ENCODE peak calls at places on chromosome 5, in ten cellular contexts. W is left ventricle myocardium inferior, F is cardiac muscle cell, Z is PC-3, Y is heart left ventricle, K is HCT116, E is body of pancreas, D is fibroblast of lung, M is mammary epithelial cell, C is pancreas. I is an unnamed sample. For H3K36me3, the result is how much of the 10 kb centered on the place peaks cover.

GRCh38 chr5:147578228-147579024 is 68.6 kb upstream of the DPYSL3 start:
- DNase-seq in W (no peak), F (peak), Z (peak), Y (no peak), K (peak), E (peak), D (peak), M (peak), C (no peak), I (no peak)

GRCh38 chr5:66713998-66714397 is 117.8 kb downstream of the MAST4 start:
- DNase-seq in W (no peak), F (no peak), Z (peak), Y (no peak), K (peak), E (no peak), D (peak), M (peak), C (no peak), I (peak)

GRCh38 chr5:177304392-177305119 is 957 bp downstream of the PRELID1 start:
- DNase-seq in W (no peak), F (no peak), Z (peak), Y (peak), K (no peak), E (no peak), D (peak), M (peak), C (no peak), I (no peak)

GRCh38 chr5:113546711-113547159 is 33.2 kb downstream of the YTHDC2 start:
- DNase-seq in W (no peak), F (no peak), Z (peak), Y (no peak), K (no peak), E (no peak), D (peak), M (peak), C (no peak), I (peak)

GRCh38 chr5:569358-569867 is 42.7 kb upstream of the CEP72 start:
- DNase-seq in W (no peak), F (no peak), Z (no peak), Y (no peak), K (no peak), E (no peak), D (no peak), M (no peak), C (no peak), I (no peak)

GRCh38 chr5:148290271-148291195 is 21.7 kb upstream of the SPINK7 start:
- DNase-seq in W (no peak), F (peak), Z (peak), Y (no peak), K (peak), E (no peak), D (no peak), M (peak), C (no peak), I (no peak)

GRCh38 chr5:41661221-41661620 is 150.8 kb upstream of the PLCXD3 start:
- DNase-seq in W (no peak), F (no peak), Z (no peak), Y (no peak), K (no peak), E (no peak), D (no peak), M (no peak), C (no peak), I (no peak)

GRCh38 chr5:35246928-35247644 is 16.8 kb upstream of the PRLR start:
- DNase-seq in W (peak), F (no peak), Z (peak), Y (no peak), K (no peak), E (peak), D (peak), M (no peak), C (peak), I (no peak)

GRCh38 chr5:179816401-179817070 is 4.2 kb upstream of the SQSTM1 start:
- DNase-seq in W (no peak), F (no peak), Z (no peak), Y (no peak), K (no peak), E (no peak), D (no peak), M (no peak), C (peak), I (no peak)

GRCh38 chr5:138932171-138932810 is 57.2 kb upstream of the LRRTM2 start:
- DNase-seq in W (no peak), F (no peak), Z (no peak), Y (no peak), K (no peak), E (no peak), D (no peak), M (no peak), C (no peak), I (no peak)

GRCh38 chr5:25064306-25064705 is 419.5 kb upstream of the CDH10 start:
- DNase-seq in W (no peak), F (no peak), Z (no peak), Y (no peak), K (no peak), E (no peak), D (no peak), M (no peak), C (no peak), I (no peak)

GRCh38 chr5:39501403-39501802 is 76.6 kb upstream of the DAB2 start:
- DNase-seq in W (peak), F (no peak), Z (peak), Y (peak), K (no peak), E (peak), D (peak), M (no peak), C (no peak), I (no peak)

GRCh38 chr5:138946241-138946623 is 71.1 kb upstream of the LRRTM2 start:
- DNase-seq in W (no peak), F (peak), Z (no peak), Y (no peak), K (no peak), E (no peak), D (no peak), M (no peak), C (no peak), I (no peak)

GRCh38 chr5:125659316-125660071 is 763.7 kb upstream of the GRAMD2B start:
- DNase-seq in W (no peak), F (no peak), Z (no peak), Y (no peak), K (no peak), E (no peak), D (peak), M (no peak), C (no peak), I (no peak)

GRCh38 chr5:6193315-6193714 is 185.0 kb downstream of the MED10 start:
- DNase-seq in W (no peak), F (no peak), Z (peak), Y (no peak), K (no peak), E (no peak), D (no peak), M (no peak), C (no peak), I (no peak)

GRCh38 chr5:68279960-68280359 is 64.4 kb downstream of the PIK3R1 start:
- DNase-seq in W (no peak), F (no peak), Z (no peak), Y (no peak), K (no peak), E (no peak), D (no peak), M (no peak), C (no peak), I (no peak)

GRCh38 chr5:53508125-53508524 is 27.7 kb downstream of the FST start:
- DNase-seq in W (no peak), F (no peak), Z (no peak), Y (no peak), K (no peak), E (no peak), D (peak), M (no peak), C (no peak), I (no peak)

GRCh38 chr5:180463216-180463900 is 30.8 kb upstream of the CNOT6 start:
- DNase-seq in W (no peak), F (no peak), Z (no peak), Y (no peak), K (no peak), E (no peak), D (no peak), M (no peak), C (no peak), I (no peak)

GRCh38 chr5:40394715-40395114 is 285.0 kb upstream of the PTGER4 start:
- DNase-seq in W (no peak), F (no peak), Z (no peak), Y (no peak), K (no peak), E (no peak), D (no peak), M (no peak), C (no peak), I (no peak)

GRCh38 chr5:135009736-135010501 is 24.1 kb downstream of the PITX1 start:
- DNase-seq in W (no peak), F (no peak), Z (no peak), Y (no peak), K (no peak), E (no peak), D (no peak), M (no peak), C (no peak), I (no peak)

GRCh38 chr5:146306838-146307237 is 31.8 kb upstream of the POU4F3 start:
- DNase-seq in W (no peak), F (peak), Z (peak), Y (no peak), K (no peak), E (no peak), D (no peak), M (no peak), C (no peak), I (no peak)

GRCh38 chr5:59301727-59302126 is 591.8 kb downstream of the PDE4D start:
- DNase-seq in W (no peak), F (no peak), Z (no peak), Y (no peak), K (no peak), E (no peak), D (no peak), M (no peak), C (no peak), I (no peak)

GRCh38 chr5:10354048-10354872 is 765 bp downstream of the MARCHF6 start:
- DNase-seq in W (peak), F (peak), Z (peak), Y (peak), K (no peak), E (peak), D (peak), M (peak), C (no peak), I (no peak)

GRCh38 chr5:72355706-72356299 is 35.6 kb downstream of the PTCD2 start:
- DNase-seq in W (peak), F (peak), Z (peak), Y (no peak), K (no peak), E (no peak), D (peak), M (peak), C (no peak), I (no peak)

GRCh38 chr5:137342764-137343163 is 156.4 kb downstream of the SPOCK1 start:
- DNase-seq in W (no peak), F (no peak), Z (peak), Y (no peak), K (no peak), E (no peak), D (peak), M (peak), C (no peak), I (peak)

GRCh38 chr5:165321912-165322311 is 1816.5 kb downstream of the MAT2B start:
- DNase-seq in W (no peak), F (no peak), Z (peak), Y (no peak), K (no peak), E (no peak), D (peak), M (peak), C (no peak), I (no peak)

GRCh38 chr5:179906294-179906794 is 1.4 kb downstream of the TBC1D9B start:
- DNase-seq in W (no peak), F (no peak), Z (no peak), Y (no peak), K (no peak), E (no peak), D (no peak), M (no peak), C (no peak), I (no peak)

GRCh38 chr5:45399041-45399440 is 297.1 kb downstream of the HCN1 start:
- DNase-seq in W (no peak), F (peak), Z (no peak), Y (no peak), K (no peak), E (no peak), D (no peak), M (no peak), C (no peak), I (no peak)

GRCh38 chr5:125961150-125961549 is 462.1 kb upstream of the GRAMD2B start:
- DNase-seq in W (no peak), F (no peak), Z (no peak), Y (no peak), K (no peak), E (no peak), D (no peak), M (no peak), C (no peak), I (no peak)

GRCh38 chr5:171485668-171486067 is 66.2 kb downstream of the FGF18 start:
- DNase-seq in W (no peak), F (no peak), Z (no peak), Y (no peak), K (no peak), E (no peak), D (no peak), M (no peak), C (no peak), I (no peak)
- TF ChIP-seq CTCF in W (no peak), F (no peak), Z (no peak), Y (no peak), K (no peak), E (no peak), D (no peak), M (no peak), C (no peak), I (no peak)

DNA sequence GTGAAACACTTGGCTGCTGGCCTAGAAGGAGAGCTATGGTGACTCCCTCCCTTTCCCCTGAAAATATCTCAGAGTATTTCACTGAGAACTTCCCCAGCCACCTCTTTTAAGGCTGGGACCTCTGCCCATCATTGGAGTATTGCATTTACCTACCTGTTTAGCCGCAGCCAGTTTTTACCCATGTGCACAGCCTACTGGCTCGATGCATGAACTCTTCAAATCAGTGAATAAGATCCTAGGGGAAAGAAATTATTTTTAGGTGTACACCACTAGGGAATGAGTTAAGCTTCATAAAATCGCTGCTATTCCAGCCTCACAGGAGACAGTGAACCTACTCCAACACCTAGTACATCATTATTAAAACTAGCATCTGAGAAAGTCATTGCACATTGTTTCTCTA is 16.8 kb upstream of the FAM174A start:
- DNase-seq in W (no peak), F (no peak), Z (no peak), Y (no peak), K (no peak), E (no peak), D (no peak), M (no peak), C (no peak), I (no peak)
- H3K4me3 ChIP-seq in W (no peak), F (no peak), Z (no peak), Y (no peak), K (no peak), E (no peak), D (no peak), M (no peak), C (no peak), I (no peak)

DNA sequence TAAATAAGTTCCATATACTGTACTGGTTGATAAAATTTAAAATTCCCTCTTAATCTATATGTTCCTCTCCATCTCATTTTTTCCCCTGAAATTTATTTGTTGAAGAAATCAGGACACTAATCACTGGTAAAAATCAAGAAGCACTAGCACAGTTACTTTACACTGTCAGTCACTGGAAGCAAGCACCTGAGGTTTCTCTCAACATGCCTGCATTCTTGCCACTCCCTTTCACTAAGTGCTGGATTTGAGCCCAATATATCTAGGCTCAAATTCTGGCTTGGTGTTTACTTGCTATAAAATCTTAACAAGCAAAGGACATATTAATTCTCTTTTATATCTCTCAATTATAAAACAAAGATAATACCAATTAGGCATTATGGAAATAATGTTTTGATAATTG is 58.7 kb downstream of the DIAPH1 start:
- DNase-seq in W (no peak), F (peak), Z (peak), Y (no peak), K (no peak), E (peak), D (peak), M (peak), C (no peak), I (peak)
- H3K36me3 ChIP-seq in W (under half), F (under half), Z (under half), Y (under half), K (under half), E (under half), D (under half), M (under half), C (under half), I (under half)

DNA sequence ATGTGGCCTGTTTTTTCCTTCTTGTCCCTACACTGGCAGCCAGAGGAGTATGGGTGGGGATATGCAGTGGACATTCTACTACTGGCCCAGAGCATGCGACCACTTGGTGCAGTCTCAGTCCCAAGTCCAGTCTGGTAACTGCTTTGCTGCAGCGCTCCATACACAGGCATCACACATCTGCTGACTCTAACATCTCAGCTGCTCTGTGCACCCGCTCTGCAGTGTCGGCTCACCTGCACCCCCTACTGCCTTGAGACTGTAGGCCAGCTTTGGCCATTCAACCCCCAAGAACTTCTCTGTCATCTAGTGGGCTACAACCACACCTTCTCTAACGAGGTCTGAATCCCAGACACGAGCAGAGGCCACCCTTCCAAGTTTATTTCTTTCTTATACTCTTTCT is 46.4 kb upstream of the SLCO6A1 start:
- DNase-seq in W (no peak), F (peak), Z (peak), Y (no peak), K (peak), E (peak), D (no peak), M (no peak), C (no peak), I (no peak)
- TF ChIP-seq CTCF in W (peak), F (peak), Z (peak), Y (no peak), K (peak), E (no peak), D (peak), M (peak), C (no peak), I (peak)

I was measured in kidney epithelial cell.